ENCODE peak calls at places on chromosomes 13 and 19, in six cellular contexts. Y is activated B cell treated with CpG ODN at 0.5 μM for 24 hours, V is psoas muscle, T is T1000, G is adrenal gland, C is endothelial cell. I is an unnamed sample.

GRCh38 chr13:108276060-108276459 is 6.5 kb downstream of the TNFSF13B start:
- DNase-seq in Y (no peak), T (no peak), G (no peak), V (peak; percentile 71), C (no peak), I (no peak)

GRCh38 chr13:99829593-99830239 is 141.9 kb downstream of the ZIC5 start:
- DNase-seq in C (no peak), Y (no peak), T (no peak), G (no peak), V (no peak), I (no peak)

GRCh38 chr19:38617283-38617763 is 430 bp downstream of the MAP4K1 start:
- DNase-seq in T (no peak), G (no peak), Y (no peak), V (no peak), C (no peak), I (no peak)

GRCh38 chr13:112220925-112221324 is 154.0 kb downstream of the SOX1 start:
- DNase-seq in T (no peak), Y (no peak), C (no peak), V (no peak), G (no peak), I (no peak)

GRCh38 chr19:18317998-18318800 is 4.7 kb downstream of the LSM4 start:
- DNase-seq in Y (no peak), G (no peak), V (no peak), C (peak; percentile 67), T (no peak), I (no peak)

GRCh38 chr19:47614559-47614958 is 5.6 kb downstream of the BICRA start:
- DNase-seq in C (no peak), T (no peak), G (no peak), Y (no peak), V (no peak), I (no peak)

GRCh38 chr19:15449620-15450527 is at the start of gene WIZ:
- DNase-seq in Y (peak; percentile 89), G (peak; percentile 89), V (peak; percentile 94), C (peak; percentile 81), T (peak; percentile 64), I (peak; percentile 61)

GRCh38 chr13:26967119-26968038 is 204.2 kb downstream of the USP12 start:
- DNase-seq in T (no peak), C (no peak), V (no peak), Y (no peak), G (no peak), I (no peak)

GRCh38 chr13:53953205-53953604 is 924.6 kb downstream of the OLFM4 start:
- DNase-seq in Y (no peak), G (no peak), V (no peak), C (no peak), T (no peak), I (no peak)

GRCh38 chr13:97242755-97243497 is 20.8 kb downstream of the MBNL2 start:
- DNase-seq in C (no peak), G (no peak), T (no peak), Y (no peak), V (peak; percentile 82), I (no peak)

I was measured in prostate gland.